ENCODE peak calls at places on chromosome 12, in five cellular contexts. J is NCI-H2081, A is RPMI8226, M is NCI-H748 treated with DMSO at 0.1 percent for 48 hours, N is activated gamma-delta T cell treated with Interleukin-2 at 50 U/mL for 16 hours. O is an unnamed sample.

GRCh38 chr12:15580431-15580830 is 208.8 kb downstream of the EPS8 start:
- DNase-seq in J (no peak), A (no peak), M (peak), N (peak), O (no peak)

GRCh38 chr12:128938886-128939285 is 85.6 kb downstream of the GLT1D1 start:
- DNase-seq in J (no peak), A (no peak), M (no peak), N (no peak), O (no peak)

GRCh38 chr12:42296503-42297109 is 29.3 kb downstream of the ZCRB1 start:
- DNase-seq in J (no peak), A (peak), M (peak), N (no peak), O (no peak)

GRCh38 chr12:7501031-7501585 is 2.5 kb downstream of the CD163 start:
- DNase-seq in J (no peak), A (no peak), M (no peak), N (no peak), O (no peak)

GRCh38 chr12:77384941-77385340 is 319.6 kb upstream of the E2F7 start:
- DNase-seq in J (no peak), A (no peak), M (no peak), N (no peak), O (no peak)

GRCh38 chr12:98909749-98910148 is 264.7 kb downstream of the APAF1 start:
- DNase-seq in J (peak), A (no peak), M (no peak), N (no peak), O (no peak)

GRCh38 chr12:88418856-88419497 is 161.3 kb downstream of the KITLG start:
- DNase-seq in J (no peak), A (no peak), M (no peak), N (no peak), O (no peak)

GRCh38 chr12:25615119-25615518 is 62.0 kb upstream of the LMNTD1 start:
- DNase-seq in J (no peak), A (no peak), M (no peak), N (no peak), O (no peak)

GRCh38 chr12:8709124-8709830 is 11.5 kb downstream of the RIMKLB start:
- DNase-seq in J (no peak), A (no peak), M (no peak), N (no peak), O (peak)

GRCh38 chr12:17035372-17035771 is 429.4 kb upstream of the LMO3 start:
- DNase-seq in J (no peak), A (no peak), M (no peak), N (no peak), O (no peak)

GRCh38 chr12:54304187-54304810 is 3.5 kb upstream of the NFE2 start:
- DNase-seq in J (no peak), A (peak), M (no peak), N (peak), O (peak)

GRCh38 chr12:110860833-110861291 is 14.1 kb downstream of the CCDC63 start:
- DNase-seq in J (no peak), A (no peak), M (no peak), N (no peak), O (no peak)

GRCh38 chr12:25716842-25717241 is 163.8 kb upstream of the LMNTD1 start:
- DNase-seq in J (no peak), A (no peak), M (no peak), N (no peak), O (no peak)

GRCh38 chr12:58030566-58031279 is 89.4 kb downstream of the ATP23 start:
- DNase-seq in J (no peak), A (no peak), M (no peak), N (no peak), O (no peak)

GRCh38 chr12:98149270-98149669 is 366.1 kb upstream of the TMPO start:
- DNase-seq in J (no peak), A (no peak), M (no peak), N (no peak), O (no peak)

GRCh38 chr12:98758331-98758730 is 113.2 kb downstream of the APAF1 start:
- DNase-seq in J (no peak), A (no peak), M (no peak), N (no peak), O (no peak)

GRCh38 chr12:122207391-122207790 is 3.9 kb downstream of the B3GNT4 start:
- DNase-seq in J (no peak), A (no peak), M (no peak), N (no peak), O (no peak)

GRCh38 chr12:115623764-115624334 is 653.6 kb downstream of the MED13L start:
- DNase-seq in J (no peak), A (no peak), M (no peak), N (no peak), O (no peak)

GRCh38 chr12:12501121-12501520 is 61.5 kb downstream of the DUSP16 start:
- DNase-seq in J (no peak), A (no peak), M (no peak), N (no peak), O (no peak)

GRCh38 chr12:42143401-42144173 is 1.1 kb downstream of the GXYLT1 start:
- DNase-seq in J (no peak), A (peak), M (peak), N (no peak), O (no peak)

O was measured in immature natural killer cell.